ENCODE peak calls at places on chromosome 5, in six cellular contexts. H is tibial nerve, Q is ascending aorta, U is A549, I is small intestine, G is ovary. A is an unnamed sample. For H3K4me1, the result is how much of the 10 kb centered on the place peaks cover.

GRCh38 chr5:167853421-167853820 is 438.0 kb upstream of the WWC1 start:
- DNase-seq in H (no peak), Q (no peak), U (no peak), I (no peak), G (no peak), A (no peak)

GRCh38 chr5:59835782-59836181 is 57.7 kb downstream of the PDE4D start:
- DNase-seq in H (no peak), Q (no peak), U (no peak), I (no peak), G (no peak), A (no peak)

GRCh38 chr5:151931260-151931659 is 6.6 kb upstream of the GLRA1 start:
- DNase-seq in H (no peak), Q (no peak), U (no peak), I (no peak), G (no peak), A (no peak)

GRCh38 chr5:114332493-114332892 is 29.4 kb upstream of the KCNN2 start:
- DNase-seq in H (no peak), Q (no peak), U (no peak), I (no peak), G (no peak), A (no peak)

GRCh38 chr5:176658817-176659216 is 11.5 kb downstream of the TSPAN17 start:
- DNase-seq in H (no peak), Q (no peak), U (no peak), I (peak), G (no peak), A (no peak)

GRCh38 chr5:72067682-72068470 is 39.4 kb upstream of the MAP1B start:
- DNase-seq in H (no peak), Q (no peak), U (peak), I (no peak), G (no peak), A (no peak)

GRCh38 chr5:139104577-139105271 is 93.4 kb downstream of the SIL1 start:
- DNase-seq in H (peak), Q (peak), U (no peak), I (no peak), G (peak), A (no peak)

GRCh38 chr5:24325306-24325832 is 319.4 kb downstream of the CDH10 start:
- DNase-seq in H (no peak), Q (no peak), U (no peak), I (no peak), G (no peak), A (no peak)

GRCh38 chr5:56480305-56481146 is 247.4 kb upstream of the ANKRD55 start:
- DNase-seq in H (peak), Q (no peak), U (no peak), I (no peak), G (peak), A (no peak)

GRCh38 chr5:136210259-136210658 is 17.3 kb upstream of the SMIM32 start:
- DNase-seq in H (no peak), Q (no peak), U (no peak), I (no peak), G (no peak), A (no peak)

GRCh38 chr5:142446131-142446959 is 121.5 kb upstream of the SPRY4 start:
- DNase-seq in H (no peak), Q (no peak), U (no peak), I (no peak), G (no peak), A (no peak)

GRCh38 chr5:140371356-140372151 is 11.6 kb downstream of the SLC4A9 start:
- DNase-seq in H (no peak), Q (no peak), U (no peak), I (peak), G (no peak), A (no peak)

GRCh38 chr5:151233576-151234202 is 9.8 kb upstream of the CCDC69 start:
- DNase-seq in H (no peak), Q (no peak), U (no peak), I (no peak), G (no peak), A (no peak)

GRCh38 chr5:74934949-74935751 is 69.0 kb upstream of the FAM169A start:
- DNase-seq in H (no peak), Q (no peak), U (no peak), I (peak), G (no peak), A (no peak)

GRCh38 chr5:77101298-77101697 is 14.2 kb upstream of the ZBED3 start:
- DNase-seq in H (no peak), Q (no peak), U (no peak), I (no peak), G (no peak), A (no peak)

GRCh38 chr5:2797981-2798380 is 46.5 kb upstream of the IRX2 start:
- DNase-seq in H (no peak), Q (no peak), U (no peak), I (no peak), G (no peak), A (no peak)

GRCh38 chr5:170892201-170892600 is 30.4 kb downstream of the RANBP17 start:
- DNase-seq in H (no peak), Q (no peak), U (no peak), I (no peak), G (no peak), A (no peak)

GRCh38 chr5:36982146-36982545 is 105.6 kb downstream of the NIPBL start:
- DNase-seq in H (no peak), Q (no peak), U (no peak), I (no peak), G (no peak), A (no peak)

GRCh38 chr5:7261049-7261448 is 134.9 kb upstream of the ADCY2 start:
- DNase-seq in H (no peak), Q (no peak), U (peak), I (peak), G (no peak), A (peak)

GRCh38 chr5:18807256-18808193 is 1173.3 kb downstream of the TAF11L14 start:
- DNase-seq in H (no peak), Q (no peak), U (no peak), I (no peak), G (no peak), A (no peak)

GRCh38 chr5:107324071-107324470 is 346.7 kb downstream of the EFNA5 start:
- DNase-seq in H (no peak), Q (no peak), U (no peak), I (no peak), G (no peak), A (no peak)

GRCh38 chr5:40277161-40277906 is 402.4 kb upstream of the PTGER4 start:
- DNase-seq in H (no peak), Q (no peak), U (no peak), I (no peak), G (no peak), A (no peak)

GRCh38 chr5:118960557-118960956 is 27.8 kb downstream of the DTWD2 start:
- DNase-seq in H (no peak), Q (no peak), U (no peak), I (no peak), G (no peak), A (no peak)

GRCh38 chr5:138389332-138389731 is 36.8 kb downstream of the KDM3B start:
- DNase-seq in H (no peak), Q (no peak), U (no peak), I (no peak), G (no peak), A (no peak)

GRCh38 chr5:31982027-31982426 is 192.1 kb downstream of the GOLPH3 start:
- DNase-seq in H (no peak), Q (no peak), U (no peak), I (no peak), G (no peak), A (no peak)

GRCh38 chr5:78819707-78820106 is 165.4 kb downstream of the ARSB start:
- DNase-seq in H (no peak), Q (no peak), U (no peak), I (no peak), G (no peak), A (no peak)

DNA sequence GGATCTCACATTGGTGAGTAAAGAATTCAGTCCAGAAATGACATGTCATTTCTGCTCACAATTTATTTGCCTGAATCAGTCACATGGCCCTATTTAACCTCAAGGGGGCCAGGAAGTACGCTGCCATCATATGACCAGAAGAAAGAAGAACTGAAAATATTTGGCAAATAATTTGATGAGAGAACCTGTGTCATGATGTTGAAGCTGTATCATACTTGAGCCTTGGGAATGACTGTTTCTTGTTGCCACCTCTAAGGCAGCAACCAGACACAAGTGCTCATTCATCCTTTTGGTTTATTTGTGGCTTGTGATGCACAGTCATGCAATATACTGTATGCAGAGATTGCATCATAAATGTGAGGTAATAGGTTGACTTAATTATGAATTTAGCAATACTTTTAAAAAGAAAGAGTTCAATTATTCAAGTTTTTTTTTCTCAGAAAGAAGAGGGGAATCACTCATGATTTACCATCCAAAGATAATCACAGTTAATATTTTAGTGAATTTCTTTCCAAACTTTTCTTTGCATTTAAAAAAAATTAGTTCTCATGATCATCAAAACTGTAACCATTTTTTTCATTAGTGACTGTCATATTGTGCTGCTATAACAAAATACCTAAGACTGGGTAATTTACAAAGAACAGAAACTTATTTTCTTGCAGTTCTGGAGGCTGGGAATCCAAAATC is 8.2 kb upstream of the ZFYVE16 start:
- DNase-seq in H (no peak), Q (no peak), U (peak), I (no peak), G (no peak), A (no peak)
- H3K27ac ChIP-seq in H (no peak), Q (no peak), U (peak), I (no peak), G (no peak), A (no peak)

GRCh38 chr5:172773481-172774469 is 2.8 kb upstream of the DUSP1 start:
- DNase-seq in H (no peak), Q (no peak), U (no peak), I (no peak), G (peak), A (no peak)

GRCh38 chr5:172777381-172778222 is 6.6 kb upstream of the DUSP1 start:
- DNase-seq in H (peak), Q (peak), U (peak), I (peak), G (peak), A (no peak)

GRCh38 chr5:172776235-172776594 is 5.2 kb upstream of the DUSP1 start:
- DNase-seq in H (no peak), Q (no peak), U (no peak), I (peak), G (no peak), A (no peak)

GRCh38 chr5:172774561-172775271 is 3.7 kb upstream of the DUSP1 start:
- DNase-seq in H (no peak), Q (no peak), U (no peak), I (no peak), G (no peak), A (no peak)

DNA sequence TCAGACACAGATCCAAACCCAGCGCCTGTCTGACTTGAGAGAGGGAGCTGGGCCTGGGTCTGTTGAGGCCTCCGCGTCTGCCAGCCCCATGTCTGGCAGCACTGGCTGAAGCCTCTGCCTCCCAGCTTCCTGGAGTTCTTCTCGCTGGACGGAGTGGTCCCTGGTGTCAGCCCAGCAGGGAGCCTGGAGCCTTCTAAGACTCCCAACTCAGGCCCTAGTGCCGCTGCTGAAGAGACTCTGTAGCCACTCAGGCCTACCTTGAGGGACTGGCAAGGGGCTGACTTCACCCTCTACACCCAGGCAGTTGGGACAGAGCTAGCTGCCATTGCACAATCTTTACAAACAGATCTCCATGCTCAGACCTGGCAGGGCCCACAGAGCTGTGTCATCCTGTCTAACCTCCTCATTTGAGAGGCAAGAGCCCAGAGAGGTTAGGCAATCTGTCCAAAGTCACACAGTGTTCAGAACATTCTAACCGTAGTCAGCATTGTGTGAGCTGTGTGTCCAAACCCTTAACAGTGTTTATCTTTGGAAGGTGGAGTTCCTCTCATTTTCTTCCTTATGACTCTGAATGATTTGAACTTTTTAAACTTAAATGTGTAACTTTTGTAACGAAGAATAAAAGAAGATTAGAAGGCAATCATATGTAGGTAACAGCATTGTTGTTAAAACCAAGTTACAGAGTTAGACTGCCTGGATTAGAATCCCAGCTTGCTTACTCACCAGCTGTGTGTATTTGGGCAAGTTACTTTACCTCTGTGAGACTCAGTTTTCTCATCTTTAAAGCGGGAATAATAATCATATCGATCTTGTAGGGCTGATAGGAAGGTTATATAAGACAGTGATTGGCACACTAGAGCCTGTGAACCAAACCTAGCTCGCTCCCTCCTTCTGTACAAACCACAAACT is 4.6 kb upstream of the DUSP1 start:
- DNase-seq in H (peak), Q (peak), U (no peak), I (peak), G (no peak), A (no peak)
- H3K4me1 ChIP-seq in H (under half), Q (under half), U (half or more), I (under half), G (under half), A (under half)

DNA sequence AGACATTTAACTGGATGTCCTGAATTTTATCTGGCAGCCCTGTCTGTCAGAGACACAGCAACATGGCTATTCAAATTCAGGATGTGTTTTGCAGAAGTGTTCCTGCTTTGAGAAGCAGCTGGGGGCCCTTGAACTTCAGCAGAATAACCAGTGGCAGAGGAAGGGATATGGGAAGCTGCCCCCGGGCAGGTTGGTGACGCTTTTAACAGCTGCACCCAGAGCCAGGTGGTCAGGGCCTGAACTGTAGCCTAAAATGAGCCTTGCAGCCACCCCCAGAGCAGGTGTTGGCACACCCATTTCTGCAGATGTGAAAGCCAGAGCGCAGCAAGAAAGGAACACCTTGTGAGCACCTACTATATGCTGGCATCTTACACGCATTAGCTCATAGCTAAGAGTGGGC is 128.7 kb upstream of the BOD1 start:
- DNase-seq in H (no peak), Q (no peak), U (no peak), I (no peak), G (no peak), A (no peak)
- H3K27ac ChIP-seq in H (no peak), Q (no peak), U (peak), I (peak), G (no peak), A (no peak)

DNA sequence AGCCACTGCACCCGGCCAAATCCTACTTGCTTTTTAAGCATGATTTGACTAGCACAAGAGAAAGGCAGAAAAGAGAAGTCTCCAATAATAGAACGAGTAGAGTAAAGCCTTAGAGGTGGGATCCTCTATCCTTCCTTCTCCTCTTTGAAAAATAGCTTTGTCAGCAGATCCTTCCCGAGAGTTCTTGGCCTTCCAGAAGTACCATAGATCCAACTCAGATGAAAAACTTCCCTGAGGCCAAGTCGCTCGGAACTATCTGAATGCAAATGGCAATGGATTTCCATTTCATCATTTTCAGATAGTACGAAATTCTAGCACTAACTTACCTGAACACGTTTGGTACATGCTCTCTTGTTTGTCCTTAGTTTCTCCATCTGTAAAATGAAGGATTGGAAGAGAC is 52.0 kb upstream of the SLIT3 start:
- DNase-seq in H (no peak), Q (no peak), U (no peak), I (no peak), G (no peak), A (no peak)
- H3K4me1 ChIP-seq in H (under half), Q (under half), U (half or more), I (under half), G (under half), A (under half)

DNA sequence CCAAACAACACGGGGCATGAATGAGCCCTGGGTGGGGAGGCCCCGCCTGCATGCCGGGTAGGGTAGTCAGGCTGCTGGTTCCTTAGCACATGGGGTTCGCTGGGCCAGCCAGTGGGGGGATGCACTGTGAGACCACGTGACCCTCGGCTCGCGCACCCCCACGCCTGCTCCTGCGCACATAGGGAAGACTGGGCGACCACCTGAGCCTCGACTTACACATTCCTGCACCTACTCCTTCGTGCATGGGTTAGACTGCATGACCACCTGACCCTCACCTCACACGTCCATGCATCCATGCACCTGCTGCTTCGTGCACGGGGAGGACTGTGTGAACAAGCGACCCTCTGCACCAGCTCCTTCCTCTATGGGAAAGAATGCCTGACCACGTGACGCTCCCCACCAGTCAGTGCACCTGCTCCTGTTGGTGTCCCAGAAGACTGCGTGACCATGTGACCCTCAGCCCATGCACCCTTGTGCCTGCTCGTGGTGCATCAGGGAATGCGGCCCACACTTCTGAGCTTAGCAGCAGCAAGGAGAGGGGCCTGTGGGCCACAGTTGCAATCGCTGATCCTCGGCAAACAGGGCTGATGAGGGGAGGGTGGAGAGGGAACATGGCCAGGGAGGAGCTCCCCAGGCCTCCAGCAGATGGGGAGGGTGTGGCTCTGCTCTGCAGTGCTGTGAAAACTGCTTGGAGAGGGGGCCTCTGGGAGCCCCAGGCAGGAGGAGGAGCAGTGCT is 18.1 kb downstream of the LPCAT1 start:
- DNase-seq in H (no peak), Q (no peak), U (no peak), I (no peak), G (no peak), A (no peak)
- H3K27ac ChIP-seq in H (no peak), Q (no peak), U (peak), I (no peak), G (no peak), A (no peak)

GRCh38 chr5:149427374-149427773 is 48.3 kb upstream of the IL17B start:
- DNase-seq in H (no peak), Q (no peak), U (no peak), I (no peak), G (no peak), A (no peak)
- H3K4me1 ChIP-seq in H (under half), Q (under half), U (under half), I (under half), G (under half), A (under half)

DNA sequence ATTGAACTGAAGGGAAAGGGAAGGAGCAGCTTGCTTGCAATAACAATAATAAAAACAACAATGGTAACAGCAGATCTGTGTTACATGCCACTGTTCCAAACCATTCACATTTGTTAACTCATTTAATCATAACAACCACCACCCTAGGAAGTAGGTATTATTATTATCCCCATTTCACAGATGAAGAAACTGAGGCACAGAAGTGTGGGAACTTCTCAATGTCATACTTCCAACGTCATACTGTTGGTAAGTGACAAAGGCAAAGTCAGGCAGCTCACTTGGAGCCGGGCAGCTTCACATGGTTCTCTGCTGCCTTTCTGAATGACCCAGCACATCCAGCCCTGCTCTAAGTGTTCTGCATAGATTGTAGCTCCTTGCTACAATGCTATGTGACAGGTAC is 72.6 kb downstream of the FOXD1 start:
- DNase-seq in H (no peak), Q (no peak), U (no peak), I (no peak), G (no peak), A (no peak)
- H3K27ac ChIP-seq in H (no peak), Q (no peak), U (no peak), I (no peak), G (no peak), A (no peak)

GRCh38 chr5:1110930-1111726 is 735 bp downstream of the SLC12A7 start:
- DNase-seq in H (no peak), Q (no peak), U (peak), I (peak), G (peak), A (no peak)
- H3K4me1 ChIP-seq in H (under half), Q (under half), U (under half), I (under half), G (under half), A (under half)

GRCh38 chr5:148206620-148207019 is 3.8 kb downstream of the SPINK6 start:
- DNase-seq in H (no peak), Q (no peak), U (no peak), I (no peak), G (no peak), A (no peak)

GRCh38 chr5:148205865-148206264 is 3.0 kb downstream of the SPINK6 start:
- DNase-seq in H (no peak), Q (no peak), U (no peak), I (no peak), G (no peak), A (no peak)

GRCh38 chr5:148205044-148205813 is 2.4 kb downstream of the SPINK6 start:
- DNase-seq in H (no peak), Q (no peak), U (no peak), I (no peak), G (no peak), A (no peak)

GRCh38 chr5:148208226-148208625 is 5.4 kb downstream of the SPINK6 start:
- DNase-seq in H (no peak), Q (no peak), U (no peak), I (no peak), G (no peak), A (no peak)

GRCh38 chr5:148202531-148203092 is at the start of gene SPINK6:
- DNase-seq in H (no peak), Q (no peak), U (no peak), I (no peak), G (no peak), A (no peak)
- H3K27ac ChIP-seq in H (no peak), Q (no peak), U (no peak), I (no peak), G (no peak), A (no peak)